ENCODE peak calls at places on chromosomes 7 and 10, in ten cellular contexts. W, C, F, T, A, V, U, E, X and R are unnamed samples.
A peak's percentile ranks its signal among the peaks of the same experiment; 100 is the strongest.

GRCh38 chr10:49629286-49629915 is 15.6 kb downstream of the CHAT start:
- DNase-seq in W (no peak), C (no peak), F (no peak), T (no peak), A (no peak), V (no peak), U (peak; percentile 81), E (no peak), X (no peak), R (no peak)

GRCh38 chr10:84291389-84291788 is 37.0 kb upstream of the CCSER2 start:
- DNase-seq in W (peak; percentile 18), C (no peak), F (no peak), T (peak; percentile 78), A (no peak), V (no peak), U (no peak), E (peak; percentile 55), X (no peak), R (no peak)

GRCh38 chr7:24905996-24906770 is 73.8 kb downstream of the OSBPL3 start:
- DNase-seq in W (no peak), C (no peak), F (no peak), T (no peak), A (no peak), V (no peak), U (no peak), E (peak; percentile 56), X (no peak), R (no peak)

GRCh38 chr10:46227571-46228075 is 59.2 kb upstream of the ANTXRL start:
- DNase-seq in W (no peak), C (peak; percentile 10), F (no peak), T (no peak), A (no peak), V (peak; percentile 19), U (no peak), E (no peak), X (peak; percentile 26), R (no peak)

GRCh38 chr10:3324572-3324971 is 152.0 kb upstream of the PITRM1 start:
- DNase-seq in W (no peak), C (no peak), F (no peak), T (no peak), A (no peak), V (no peak), U (no peak), E (no peak), X (no peak), R (peak; percentile 25)

GRCh38 chr10:85927952-85928677 is 438.5 kb downstream of the GRID1 start:
- DNase-seq in W (peak; percentile 16), C (no peak), F (no peak), T (no peak), A (no peak), V (no peak), U (no peak), E (no peak), X (no peak), R (no peak)

GRCh38 chr7:33044986-33045385 is 17.6 kb downstream of the NT5C3A start:
- DNase-seq in W (no peak), C (no peak), F (no peak), T (no peak), A (no peak), V (no peak), U (no peak), E (no peak), X (no peak), R (no peak)

GRCh38 chr10:32017044-32017443 is 39.2 kb downstream of the KIF5B start:
- DNase-seq in W (no peak), C (no peak), F (no peak), T (no peak), A (no peak), V (no peak), U (no peak), E (no peak), X (no peak), R (no peak)

GRCh38 chr7:97845622-97846203 is 26.5 kb downstream of the ASNS start:
- DNase-seq in W (no peak), C (no peak), F (no peak), T (peak; percentile 15), A (peak; percentile 25), V (no peak), U (no peak), E (peak; percentile 58), X (no peak), R (no peak)

GRCh38 chr10:44464503-44464902 is 79.6 kb upstream of the CXCL12 start:
- DNase-seq in W (no peak), C (no peak), F (no peak), T (no peak), A (no peak), V (no peak), U (no peak), E (no peak), X (no peak), R (no peak)

GRCh38 chr7:148987010-148987750 is 41.1 kb downstream of the PDIA4 start:
- DNase-seq in W (peak; percentile 82), C (peak; percentile 81), F (peak; percentile 73), T (peak; percentile 91), A (peak; percentile 91), V (peak; percentile 83), U (peak; percentile 91), E (peak; percentile 89), X (peak; percentile 82), R (peak; percentile 82)

GRCh38 chr10:18312385-18313145 is 172.3 kb downstream of the CACNB2 start:
- DNase-seq in W (peak; percentile 29), C (no peak), F (no peak), T (peak; percentile 62), A (no peak), V (no peak), U (no peak), E (peak; percentile 30), X (no peak), R (no peak)

GRCh38 chr7:43559939-43560335 is 23.0 kb upstream of the STK17A start:
- DNase-seq in W (no peak), C (no peak), F (no peak), T (no peak), A (no peak), V (no peak), U (no peak), E (no peak), X (no peak), R (no peak)

GRCh38 chr10:95508730-95509129 is 52.4 kb downstream of the SORBS1 start:
- DNase-seq in W (peak; percentile 51), C (no peak), F (no peak), T (peak; percentile 21), A (no peak), V (no peak), U (no peak), E (no peak), X (no peak), R (no peak)

GRCh38 chr7:42065942-42066341 is 171.1 kb downstream of the GLI3 start:
- DNase-seq in W (no peak), C (no peak), F (no peak), T (peak; percentile 34), A (no peak), V (no peak), U (no peak), E (no peak), X (no peak), R (no peak)
- H3K4me3 ChIP-seq in W (no peak overlapping the region), C (no peak overlapping the region), F (no peak overlapping the region), T (no peak overlapping the region), A (no peak overlapping the region), V (no peak overlapping the region), U (no peak overlapping the region), E (no peak overlapping the region), X (no peak overlapping the region), R (no peak overlapping the region)

GRCh38 chr10:79128923-79129305 is 60.1 kb downstream of the ZMIZ1 start:
- DNase-seq in W (no peak), C (no peak), F (no peak), T (no peak), A (no peak), V (no peak), U (no peak), E (no peak), X (no peak), R (no peak)
- H3K27ac ChIP-seq in W (peak overlapping the region; percentile 67), C (peak overlapping the region; percentile 81), F (no peak overlapping the region), T (peak overlapping the region; percentile 18), A (peak overlapping the region; percentile 72), V (peak overlapping the region; percentile 84), U (peak overlapping the region; percentile 58), E (no peak overlapping the region), X (peak overlapping the region; percentile 54), R (no peak overlapping the region)

DNA sequence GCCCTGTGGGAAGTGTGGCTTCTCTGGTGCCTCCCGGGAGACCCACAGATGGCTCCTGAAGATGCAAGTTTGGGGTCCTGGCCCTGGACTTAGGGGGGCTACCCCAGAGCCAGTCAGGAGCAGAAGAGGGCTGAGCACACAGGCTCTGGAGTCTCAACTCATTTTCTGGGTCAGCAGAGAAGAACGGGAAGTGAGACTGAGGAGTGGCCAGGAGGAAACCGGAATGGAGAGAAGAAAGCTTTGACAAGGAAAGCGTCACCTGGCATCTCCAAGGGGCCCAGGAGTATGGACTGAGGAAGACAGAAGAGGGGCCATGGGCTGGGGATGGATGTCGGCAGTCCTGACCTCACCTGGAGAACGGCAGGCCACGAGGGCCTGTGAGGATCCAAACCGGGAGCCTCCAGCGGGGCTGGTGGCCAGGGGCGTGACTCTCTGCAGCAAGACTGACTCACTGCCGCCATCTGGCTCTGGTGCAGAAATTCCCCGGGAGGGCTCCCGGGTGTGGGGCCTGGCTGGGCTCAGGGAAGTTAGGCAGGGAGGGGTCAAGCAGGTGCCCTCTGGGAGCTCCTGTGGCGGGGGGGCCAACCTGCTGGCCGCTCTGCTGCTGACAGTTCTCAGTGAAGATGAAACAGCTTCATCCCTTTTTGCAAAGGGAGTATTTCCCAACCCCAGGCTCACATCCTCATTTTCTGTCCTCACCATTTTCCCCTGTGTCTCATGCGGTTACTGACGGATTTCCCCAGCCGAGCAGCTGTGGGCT is 23.6 kb downstream of the DAGLB start:
- DNase-seq in W (peak; percentile 41), C (no peak), F (peak; percentile 87), T (no peak), A (no peak), V (peak; percentile 47), U (no peak), E (peak; percentile 61), X (no peak), R (no peak)
- TF ChIP-seq CTCF in W (no peak), C (no peak), F (peak; percentile 19), T (no peak), A (no peak), V (no peak), U (no peak), E (peak; percentile 48), X (no peak), R (no peak)

GRCh38 chr7:17236161-17236560 is 62.3 kb upstream of the AHR start:
- DNase-seq in W (no peak), C (no peak), F (no peak), T (no peak), A (no peak), V (no peak), U (no peak), E (no peak), X (no peak), R (no peak)

GRCh38 chr7:17236603-17237002 is 61.8 kb upstream of the AHR start:
- DNase-seq in W (no peak), C (no peak), F (no peak), T (peak; percentile 32), A (no peak), V (no peak), U (no peak), E (peak; percentile 50), X (no peak), R (no peak)

GRCh38 chr7:17234398-17235021 is 63.9 kb upstream of the AHR start:
- DNase-seq in W (peak; percentile 41), C (no peak), F (no peak), T (peak; percentile 95), A (peak; percentile 94), V (no peak), U (no peak), E (peak; percentile 98), X (no peak), R (no peak)

GRCh38 chr7:17230099-17230807 is 68.2 kb upstream of the AHR start:
- DNase-seq in W (no peak), C (no peak), F (no peak), T (no peak), A (no peak), V (no peak), U (no peak), E (no peak), X (no peak), R (no peak)

GRCh38 chr7:17233643-17234397 is 64.6 kb upstream of the AHR start:
- DNase-seq in W (no peak), C (no peak), F (no peak), T (no peak), A (peak; percentile 39), V (no peak), U (no peak), E (peak; percentile 12), X (no peak), R (no peak)
- H3K4me3 ChIP-seq in W (no peak overlapping the region), C (no peak overlapping the region), F (no peak overlapping the region), T (no peak overlapping the region), A (no peak overlapping the region), V (no peak overlapping the region), U (no peak overlapping the region), E (peak overlapping the region; percentile 52), X (no peak overlapping the region), R (no peak overlapping the region)